ENCODE peak calls at places on chromosome 19, in six cellular contexts. L, A, U, Q, Z and I are unnamed samples.

GRCh38 chr19:10871711-10872550 is 578 bp downstream of the CARM1 start:
- DNase-seq in L (peak; percentile 9), A (no peak), U (peak; percentile 82), Q (peak; percentile 60), Z (no peak), I (no peak)

GRCh38 chr19:41714598-41714997 is 6.2 kb downstream of the CEACAM5 start:
- DNase-seq in L (no peak), A (no peak), U (no peak), Q (no peak), Z (no peak), I (no peak)

GRCh38 chr19:52219611-52220010 is 29.8 kb downstream of the PPP2R1A start:
- DNase-seq in L (no peak), A (no peak), U (no peak), Q (no peak), Z (no peak), I (no peak)

GRCh38 chr19:1851581-1852293 is 3.5 kb upstream of the REXO1 start:
- DNase-seq in L (peak; percentile 64), A (no peak), U (peak; percentile 72), Q (no peak), Z (no peak), I (no peak)

GRCh38 chr19:1904385-1905070 is 671 bp upstream of the ADAT3 start:
- DNase-seq in L (no peak), A (no peak), U (peak; percentile 81), Q (no peak), Z (peak; percentile 29), I (no peak)

GRCh38 chr19:33905937-33906577 is 109.4 kb downstream of the KCTD15 start:
- DNase-seq in L (no peak), A (no peak), U (peak; percentile 93), Q (peak; percentile 34), Z (no peak), I (no peak)

GRCh38 chr19:47020992-47021496 is 1.4 kb downstream of the NPAS1 start:
- DNase-seq in L (no peak), A (no peak), U (peak; percentile 83), Q (peak; percentile 86), Z (no peak), I (no peak)

GRCh38 chr19:12648088-12648487 is 18.5 kb downstream of the MAN2B1 start:
- DNase-seq in L (no peak), A (no peak), U (peak; percentile 89), Q (peak; percentile 19), Z (no peak), I (no peak)

GRCh38 chr19:8057545-8058270 is 5.1 kb downstream of the CCL25 start:
- DNase-seq in L (no peak), A (no peak), U (peak; percentile 27), Q (no peak), Z (no peak), I (no peak)

GRCh38 chr19:48490980-48491792 is 20.4 kb downstream of the LMTK3 start:
- DNase-seq in L (peak; percentile 55), A (no peak), U (peak; percentile 99), Q (peak; percentile 67), Z (no peak), I (peak; percentile 60)

GRCh38 chr19:54654447-54655321 is 8.1 kb upstream of the LILRB4 start:
- DNase-seq in L (no peak), A (no peak), U (no peak), Q (no peak), Z (no peak), I (no peak)

GRCh38 chr19:47511128-47511517 is 3.7 kb downstream of the NAPA start:
- DNase-seq in L (no peak), A (no peak), U (no peak), Q (no peak), Z (no peak), I (no peak)

GRCh38 chr19:51689751-51690358 is 3.3 kb upstream of the SPACA6 start:
- DNase-seq in L (no peak), A (no peak), U (peak; percentile 89), Q (peak; percentile 43), Z (no peak), I (peak; percentile 2)

GRCh38 chr19:16394681-16395375 is 70.2 kb downstream of the KLF2 start:
- DNase-seq in L (no peak), A (no peak), U (no peak), Q (no peak), Z (no peak), I (no peak)

GRCh38 chr19:14073925-14074838 is 1.6 kb downstream of the MISP3 start:
- DNase-seq in L (no peak), A (no peak), U (peak; percentile 56), Q (no peak), Z (no peak), I (no peak)

GRCh38 chr19:40365613-40366401 is 17.3 kb downstream of the PLD3 start:
- DNase-seq in L (peak; percentile 11), A (no peak), U (peak; percentile 99), Q (peak; percentile 90), Z (no peak), I (peak; percentile 6)